ENCODE peak calls at places on chromosomes 6 and 20, in six cellular contexts. One of them, this sample, is unnamed.
A peak's percentile ranks its signal among the peaks of the same experiment; 100 is the strongest.

GRCh38 chr6:74991573-74992332 is 214.1 kb downstream of the COL12A1 start:
- DNase-seq in stomach: no peak
- DNase-seq in GM12892: no peak
- DNase-seq in suprapubic skin: no peak
- DNase-seq in breast epithelium: no peak
- DNase-seq in spleen: no peak
- DNase-seq in this sample: no peak

GRCh38 chr6:80233262-80233661 is 126.8 kb downstream of the BCKDHB start:
- DNase-seq in stomach: no peak
- DNase-seq in GM12892: no peak
- DNase-seq in suprapubic skin: no peak
- DNase-seq in breast epithelium: no peak
- DNase-seq in spleen: no peak
- DNase-seq in this sample: no peak

GRCh38 chr6:132768051-132768517 is 10.4 kb upstream of the VNN2 start:
- DNase-seq in stomach: peak; percentile 52
- DNase-seq in GM12892: no peak
- DNase-seq in suprapubic skin: no peak
- DNase-seq in breast epithelium: no peak
- DNase-seq in spleen: peak; percentile 82
- DNase-seq in this sample: no peak

GRCh38 chr6:119727504-119728219 is 378.1 kb upstream of the MAN1A1 start:
- DNase-seq in stomach: peak; percentile 25
- DNase-seq in GM12892: no peak
- DNase-seq in suprapubic skin: no peak
- DNase-seq in breast epithelium: no peak
- DNase-seq in spleen: no peak
- DNase-seq in this sample: no peak

GRCh38 chr6:2817778-2818443 is 23.8 kb downstream of the SERPINB1 start:
- DNase-seq in stomach: no peak
- DNase-seq in GM12892: no peak
- DNase-seq in suprapubic skin: no peak
- DNase-seq in breast epithelium: no peak
- DNase-seq in spleen: no peak
- DNase-seq in this sample: no peak

GRCh38 chr6:170293411-170293844 is 2.5 kb upstream of the DLL1 start:
- DNase-seq in stomach: no peak
- DNase-seq in GM12892: no peak
- DNase-seq in suprapubic skin: no peak
- DNase-seq in breast epithelium: no peak
- DNase-seq in spleen: no peak
- DNase-seq in this sample: no peak

GRCh38 chr6:53984163-53984562 is 127.1 kb upstream of the MLIP start:
- DNase-seq in stomach: no peak
- DNase-seq in GM12892: no peak
- DNase-seq in suprapubic skin: no peak
- DNase-seq in breast epithelium: no peak
- DNase-seq in spleen: no peak
- DNase-seq in this sample: no peak

GRCh38 chr6:157713451-157714152 is 109.4 kb upstream of the SNX9 start:
- DNase-seq in stomach: no peak
- DNase-seq in GM12892: no peak
- DNase-seq in suprapubic skin: peak; percentile 62
- DNase-seq in breast epithelium: no peak
- DNase-seq in spleen: no peak
- DNase-seq in this sample: no peak

GRCh38 chr20:34111057-34111711 is 859 bp downstream of the EIF2S2 start:
- DNase-seq in stomach: no peak
- DNase-seq in GM12892: no peak
- DNase-seq in suprapubic skin: peak; percentile 71
- DNase-seq in breast epithelium: no peak
- DNase-seq in spleen: peak; percentile 86
- DNase-seq in this sample: no peak

GRCh38 chr20:58638467-58639181 is 12.5 kb upstream of the STX16 start:
- DNase-seq in stomach: no peak
- DNase-seq in GM12892: no peak
- DNase-seq in suprapubic skin: peak; percentile 53
- DNase-seq in breast epithelium: no peak
- DNase-seq in spleen: peak; percentile 51
- DNase-seq in this sample: no peak

GRCh38 chr6:53647437-53648094 is 18.0 kb downstream of the KLHL31 start:
- DNase-seq in stomach: no peak
- DNase-seq in GM12892: no peak
- DNase-seq in suprapubic skin: no peak
- DNase-seq in breast epithelium: no peak
- DNase-seq in spleen: no peak
- DNase-seq in this sample: peak; percentile 22

GRCh38 chr20:47980336-47981177 is 195.3 kb upstream of the SULF2 start:
- DNase-seq in stomach: no peak
- DNase-seq in GM12892: no peak
- DNase-seq in suprapubic skin: no peak
- DNase-seq in breast epithelium: no peak
- DNase-seq in spleen: no peak
- DNase-seq in this sample: no peak

GRCh38 chr20:25321262-25321831 is 69.3 kb downstream of the ABHD12 start:
- DNase-seq in stomach: no peak
- DNase-seq in GM12892: no peak
- DNase-seq in suprapubic skin: no peak
- DNase-seq in breast epithelium: no peak
- DNase-seq in spleen: peak; percentile 68
- DNase-seq in this sample: no peak

DNA sequence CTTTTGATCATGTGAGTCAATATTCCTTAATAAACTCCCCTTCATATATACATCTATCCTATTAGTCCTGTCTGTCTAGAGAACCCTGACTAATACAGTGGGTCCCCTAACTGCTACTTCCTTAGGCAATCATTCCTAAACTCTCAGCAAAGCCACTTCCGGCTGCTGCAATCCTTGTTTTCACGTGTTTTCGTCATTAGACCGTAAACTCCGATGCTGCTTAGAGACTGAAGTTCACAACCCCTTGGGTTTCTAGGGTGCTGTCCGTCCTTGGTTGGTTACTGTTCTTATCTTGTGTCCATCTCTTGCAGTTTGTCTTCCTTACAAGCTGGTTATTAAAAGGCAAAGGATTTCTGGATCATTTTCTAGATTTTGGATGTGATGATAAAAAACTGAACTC is 106.4 kb downstream of the GMPR start:
- DNase-seq in stomach: no peak
- DNase-seq in GM12892: no peak
- DNase-seq in suprapubic skin: no peak
- DNase-seq in breast epithelium: no peak
- DNase-seq in spleen: no peak
- DNase-seq in this sample: no peak
- TF ChIP-seq POLR2AphosphoS5 in stomach: no peak
- TF ChIP-seq POLR2AphosphoS5 in GM12892: no peak
- TF ChIP-seq POLR2AphosphoS5 in suprapubic skin: no peak
- TF ChIP-seq POLR2AphosphoS5 in breast epithelium: no peak
- TF ChIP-seq POLR2AphosphoS5 in spleen: no peak
- TF ChIP-seq POLR2AphosphoS5 in this sample: no peak

DNA sequence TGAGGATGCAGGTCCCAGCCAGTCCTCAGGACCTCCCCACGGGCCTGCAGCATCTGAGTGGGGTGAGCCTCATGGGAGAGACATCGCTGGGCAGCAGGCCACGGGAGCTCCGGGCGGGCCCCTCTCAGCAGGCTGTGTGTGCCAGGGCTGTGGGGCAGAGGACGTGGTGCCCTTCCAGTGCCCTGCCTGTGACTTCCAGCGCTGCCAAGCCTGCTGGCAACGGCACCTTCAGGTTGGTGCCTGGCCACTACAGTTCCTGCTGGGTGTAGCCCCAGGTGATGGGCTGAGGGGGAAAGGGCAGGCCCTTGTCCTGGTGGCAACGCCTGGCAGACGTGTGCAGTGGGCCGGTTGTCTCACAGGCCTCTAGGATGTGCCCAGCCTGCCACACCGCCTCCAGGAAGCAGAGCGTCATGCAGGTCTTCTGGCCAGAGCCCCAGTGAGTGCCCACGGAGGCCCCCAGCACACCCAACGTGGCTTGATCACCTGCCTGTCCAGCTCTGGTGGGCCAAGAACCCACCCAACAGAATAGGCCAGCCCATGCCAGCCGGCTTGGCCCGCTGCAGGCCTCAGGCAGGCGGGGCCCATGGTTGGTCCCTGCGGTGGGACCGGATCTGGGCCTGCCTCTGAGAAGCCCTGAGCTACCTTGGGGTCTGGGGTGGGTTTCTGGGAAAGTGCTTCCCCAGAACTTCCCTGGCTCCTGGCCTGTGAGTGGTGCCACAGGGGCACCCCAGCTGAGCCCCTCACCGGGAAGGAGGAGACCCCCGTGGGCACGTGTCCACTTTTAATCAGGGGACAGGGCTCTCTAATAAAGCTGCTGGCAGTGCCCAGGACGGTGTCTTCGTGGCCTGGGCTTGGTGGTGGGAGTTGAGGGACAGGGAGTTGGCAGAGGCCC is 787 bp upstream of the TNFRSF6B start:
- DNase-seq in stomach: peak; percentile 46
- DNase-seq in GM12892: peak; percentile 22
- DNase-seq in suprapubic skin: peak; percentile 69
- DNase-seq in breast epithelium: no peak
- DNase-seq in spleen: no peak
- DNase-seq in this sample: peak; percentile 29
- TF ChIP-seq POLR2A in stomach: no peak
- TF ChIP-seq POLR2A in GM12892: no peak
- TF ChIP-seq POLR2A in suprapubic skin: no peak
- TF ChIP-seq POLR2A in breast epithelium: no peak
- TF ChIP-seq POLR2A in spleen: no peak
- TF ChIP-seq POLR2A in this sample: no peak

GRCh38 chr20:50304883-50305635 is 114.4 kb downstream of the CEBPB start:
- DNase-seq in stomach: peak; percentile 61
- DNase-seq in GM12892: no peak
- DNase-seq in suprapubic skin: peak; percentile 95
- DNase-seq in breast epithelium: peak; percentile 81
- DNase-seq in spleen: peak; percentile 75
- DNase-seq in this sample: no peak

GRCh38 chr20:50303573-50304500 is 113.2 kb downstream of the CEBPB start:
- DNase-seq in stomach: peak; percentile 84
- DNase-seq in GM12892: no peak
- DNase-seq in suprapubic skin: peak; percentile 93
- DNase-seq in breast epithelium: peak; percentile 77
- DNase-seq in spleen: peak; percentile 66
- DNase-seq in this sample: no peak

GRCh38 chr20:50304501-50304856 is 113.8 kb downstream of the CEBPB start:
- DNase-seq in stomach: no peak
- DNase-seq in GM12892: no peak
- DNase-seq in suprapubic skin: peak; percentile 87
- DNase-seq in breast epithelium: no peak
- DNase-seq in spleen: peak; percentile 63
- DNase-seq in this sample: no peak

GRCh38 chr20:50306478-50307423 is 116.1 kb downstream of the CEBPB start:
- DNase-seq in stomach: no peak
- DNase-seq in GM12892: no peak
- DNase-seq in suprapubic skin: peak; percentile 59
- DNase-seq in breast epithelium: no peak
- DNase-seq in spleen: peak; percentile 49
- DNase-seq in this sample: no peak

GRCh38 chr20:50305636-50306477 is 115.2 kb downstream of the CEBPB start:
- DNase-seq in stomach: no peak
- DNase-seq in GM12892: no peak
- DNase-seq in suprapubic skin: peak; percentile 84
- DNase-seq in breast epithelium: no peak
- DNase-seq in spleen: peak; percentile 69
- DNase-seq in this sample: no peak
- TF ChIP-seq POLR2AphosphoS5 in stomach: peak; percentile 69
- TF ChIP-seq POLR2AphosphoS5 in GM12892: no peak
- TF ChIP-seq POLR2AphosphoS5 in suprapubic skin: peak; percentile 11
- TF ChIP-seq POLR2AphosphoS5 in breast epithelium: no peak
- TF ChIP-seq POLR2AphosphoS5 in spleen: peak; percentile 46
- TF ChIP-seq POLR2AphosphoS5 in this sample: no peak

GRCh38 chr20:59690976-59691375 is 86.6 kb downstream of the PHACTR3 start:
- DNase-seq in stomach: no peak
- DNase-seq in GM12892: no peak
- DNase-seq in suprapubic skin: no peak
- DNase-seq in breast epithelium: no peak
- DNase-seq in spleen: no peak
- DNase-seq in this sample: no peak

GRCh38 chr20:59693587-59693986 is 89.2 kb downstream of the PHACTR3 start:
- DNase-seq in stomach: no peak
- DNase-seq in GM12892: no peak
- DNase-seq in suprapubic skin: no peak
- DNase-seq in breast epithelium: no peak
- DNase-seq in spleen: no peak
- DNase-seq in this sample: no peak

GRCh38 chr20:59690101-59690500 is 85.8 kb downstream of the PHACTR3 start:
- DNase-seq in stomach: no peak
- DNase-seq in GM12892: no peak
- DNase-seq in suprapubic skin: no peak
- DNase-seq in breast epithelium: no peak
- DNase-seq in spleen: no peak
- DNase-seq in this sample: no peak

GRCh38 chr20:59688999-59689398 is 84.7 kb downstream of the PHACTR3 start:
- DNase-seq in stomach: no peak
- DNase-seq in GM12892: no peak
- DNase-seq in suprapubic skin: no peak
- DNase-seq in breast epithelium: no peak
- DNase-seq in spleen: no peak
- DNase-seq in this sample: no peak

GRCh38 chr20:59692139-59692538 is 87.8 kb downstream of the PHACTR3 start:
- DNase-seq in stomach: no peak
- DNase-seq in GM12892: no peak
- DNase-seq in suprapubic skin: no peak
- DNase-seq in breast epithelium: no peak
- DNase-seq in spleen: no peak
- DNase-seq in this sample: no peak
- TF ChIP-seq POLR2A in stomach: no peak
- TF ChIP-seq POLR2A in GM12892: no peak
- TF ChIP-seq POLR2A in suprapubic skin: no peak
- TF ChIP-seq POLR2A in breast epithelium: no peak
- TF ChIP-seq POLR2A in spleen: no peak
- TF ChIP-seq POLR2A in this sample: no peak

GRCh38 chr6:25689966-25690365 is 38.0 kb downstream of the SCGN start:
- DNase-seq in stomach: no peak
- DNase-seq in GM12892: no peak
- DNase-seq in suprapubic skin: no peak
- DNase-seq in breast epithelium: no peak
- DNase-seq in spleen: no peak
- DNase-seq in this sample: no peak
- TF ChIP-seq POLR2AphosphoS5 in stomach: no peak
- TF ChIP-seq POLR2AphosphoS5 in GM12892: no peak
- TF ChIP-seq POLR2AphosphoS5 in suprapubic skin: no peak
- TF ChIP-seq POLR2AphosphoS5 in breast epithelium: no peak
- TF ChIP-seq POLR2AphosphoS5 in spleen: no peak
- TF ChIP-seq POLR2AphosphoS5 in this sample: no peak

GRCh38 chr6:16769131-16769985 is 8.1 kb upstream of the ATXN1 start:
- DNase-seq in stomach: peak; percentile 44
- DNase-seq in GM12892: no peak
- DNase-seq in suprapubic skin: no peak
- DNase-seq in breast epithelium: no peak
- DNase-seq in spleen: no peak
- DNase-seq in this sample: peak; percentile 15

GRCh38 chr6:16766043-16766521 is 4.8 kb upstream of the ATXN1 start:
- DNase-seq in stomach: no peak
- DNase-seq in GM12892: no peak
- DNase-seq in suprapubic skin: no peak
- DNase-seq in breast epithelium: no peak
- DNase-seq in spleen: no peak
- DNase-seq in this sample: no peak

GRCh38 chr6:16769986-16770376 is 8.7 kb upstream of the ATXN1 start:
- DNase-seq in stomach: no peak
- DNase-seq in GM12892: no peak
- DNase-seq in suprapubic skin: no peak
- DNase-seq in breast epithelium: no peak
- DNase-seq in spleen: no peak
- DNase-seq in this sample: no peak

GRCh38 chr6:16766836-16767745 is 5.8 kb upstream of the ATXN1 start:
- DNase-seq in stomach: no peak
- DNase-seq in GM12892: no peak
- DNase-seq in suprapubic skin: no peak
- DNase-seq in breast epithelium: no peak
- DNase-seq in spleen: no peak
- DNase-seq in this sample: no peak

GRCh38 chr6:16767765-16768514 is 6.7 kb upstream of the ATXN1 start:
- DNase-seq in stomach: no peak
- DNase-seq in GM12892: no peak
- DNase-seq in suprapubic skin: no peak
- DNase-seq in breast epithelium: no peak
- DNase-seq in spleen: no peak
- DNase-seq in this sample: no peak
- TF ChIP-seq POLR2A in stomach: no peak
- TF ChIP-seq POLR2A in GM12892: no peak
- TF ChIP-seq POLR2A in suprapubic skin: no peak
- TF ChIP-seq POLR2A in breast epithelium: no peak
- TF ChIP-seq POLR2A in spleen: no peak
- TF ChIP-seq POLR2A in this sample: no peak

This sample was measured in GM12891.